ENCODE peak calls at places on chromosomes 12 and 14, in five cellular contexts. P is aorta, V is psoas muscle, E is cardiac muscle cell, X is testis. B is an unnamed sample.

GRCh38 chr14:76926521-76927251 is 100.5 kb downstream of the LRRC74A start:
- DNase-seq in P (peak; percentile 75), V (peak; percentile 76), E (peak; percentile 79), X (peak; percentile 85), B (no peak)

GRCh38 chr12:1518763-1519516 is 75.4 kb downstream of the FBXL14 start:
- DNase-seq in P (no peak), V (no peak), E (peak; percentile 65), X (no peak), B (peak; percentile 52)

GRCh38 chr12:95653761-95654546 is 102.7 kb upstream of the USP44 start:
- DNase-seq in P (no peak), V (no peak), E (peak; percentile 64), X (no peak), B (no peak)

GRCh38 chr12:101305226-101305779 is 25.4 kb downstream of the UTP20 start:
- DNase-seq in P (no peak), V (no peak), E (no peak), X (no peak), B (no peak)

GRCh38 chr14:54796961-54797360 is 105.7 kb downstream of the GCH1 start:
- DNase-seq in P (no peak), V (no peak), E (peak; percentile 41), X (no peak), B (no peak)

GRCh38 chr14:81200041-81200440 is 20.7 kb downstream of the GTF2A1 start:
- DNase-seq in P (no peak), V (no peak), E (no peak), X (no peak), B (no peak)

GRCh38 chr14:88955470-88955869 is 131.0 kb downstream of the TTC8 start:
- DNase-seq in P (no peak), V (no peak), E (peak; percentile 17), X (no peak), B (no peak)

GRCh38 chr12:101876861-101877815 is at the start of gene DRAM1:
- DNase-seq in P (peak; percentile 96), V (peak; percentile 96), E (peak; percentile 95), X (peak; percentile 88), B (peak; percentile 93)

GRCh38 chr12:34400986-34401658 is 378.8 kb downstream of the ALG10 start:
- DNase-seq in P (peak; percentile 30), V (peak; percentile 25), E (no peak), X (peak; percentile 6), B (peak; percentile 8)

GRCh38 chr14:99809864-99810854 is 16.9 kb downstream of the EML1 start:
- DNase-seq in P (no peak), V (peak; percentile 75), E (no peak), X (no peak), B (no peak)

GRCh38 chr14:61698216-61698980 is 3.1 kb downstream of the HIF1A start:
- DNase-seq in P (no peak), V (no peak), E (peak; percentile 73), X (no peak), B (no peak)
- H3K4me3 ChIP-seq in P (no peak overlapping the region), V (peak overlapping the region; percentile 96), E (peak overlapping the region; percentile 89), X (no peak overlapping the region), B (no peak overlapping the region)

GRCh38 chr14:23055147-23055550 is 2.2 kb downstream of the CDH24 start:
- DNase-seq in P (no peak), V (no peak), E (no peak), X (no peak), B (no peak)
- H3K4me1 ChIP-seq in P (no peaks in the 10 kb centered on the region), V (peaks cover 2% of the 10 kb centered on the region), E (no peaks in the 10 kb centered on the region), X (peaks cover 10% of the 10 kb centered on the region), B (peaks cover 9% of the 10 kb centered on the region)

GRCh38 chr12:6606331-6607131 is 648 bp downstream of the CHD4 start:
- DNase-seq in P (peak; percentile 85), V (peak; percentile 88), E (peak; percentile 50), X (peak; percentile 83), B (peak; percentile 48)

GRCh38 chr12:6604254-6605029 is 2.7 kb downstream of the CHD4 start:
- DNase-seq in P (peak; percentile 52), V (peak; percentile 53), E (peak; percentile 42), X (peak; percentile 26), B (no peak)

GRCh38 chr12:6605425-6606330 is 1.5 kb downstream of the CHD4 start:
- DNase-seq in P (no peak), V (peak; percentile 52), E (peak; percentile 25), X (peak; percentile 44), B (no peak)

GRCh38 chr12:6608592-6609311 is 1.6 kb upstream of the CHD4 start:
- DNase-seq in P (peak; percentile 57), V (peak; percentile 63), E (peak; percentile 38), X (peak; percentile 28), B (no peak)

GRCh38 chr12:6607751-6608591 is 792 bp upstream of the CHD4 start:
- DNase-seq in P (no peak), V (peak; percentile 52), E (peak; percentile 66), X (peak; percentile 79), B (no peak)
- H3K4me3 ChIP-seq in P (no peak overlapping the region), V (no peak overlapping the region), E (no peak overlapping the region), X (no peak overlapping the region), B (peak overlapping the region; percentile 99)

DNA sequence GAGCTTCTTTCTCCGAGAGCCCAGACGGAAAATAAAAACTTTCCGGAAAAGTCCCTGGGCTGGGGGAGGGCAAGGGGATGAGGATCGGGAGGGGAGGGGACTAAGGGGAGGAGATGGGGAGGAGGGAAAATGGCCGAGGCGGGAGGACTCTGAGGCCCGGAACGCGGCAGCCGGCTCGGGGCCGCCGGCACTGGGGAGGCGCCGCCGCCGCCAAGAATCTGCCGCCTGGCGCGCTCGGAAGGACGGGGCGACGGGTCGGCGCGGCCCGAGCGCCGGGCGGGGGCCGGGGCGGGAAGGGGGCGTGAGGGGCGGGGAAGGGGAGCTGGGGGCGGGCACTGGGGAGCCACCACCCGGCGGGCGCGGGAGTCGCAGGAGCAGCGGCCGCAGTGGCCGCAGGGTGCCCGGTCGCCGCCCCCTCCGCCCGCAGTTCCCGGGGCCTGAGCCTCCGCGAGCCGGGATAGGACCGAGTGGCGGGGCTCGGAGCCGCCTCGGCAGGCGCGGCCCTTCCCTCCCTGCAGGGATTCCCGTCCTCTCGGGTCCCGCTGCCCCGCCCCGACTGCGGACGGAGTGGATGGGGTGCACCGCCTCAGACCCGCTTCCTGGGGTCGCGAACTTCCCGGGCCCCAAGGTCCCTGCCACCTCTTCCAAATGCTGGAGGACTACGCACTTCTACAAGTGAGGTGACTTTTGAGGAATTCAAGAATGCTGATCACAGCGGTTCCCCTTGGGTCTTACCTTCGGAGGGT is at the start of gene PRKD1:
- DNase-seq in P (peak; percentile 70), V (peak; percentile 74), E (peak; percentile 84), X (peak; percentile 80), B (no peak)
- H3K4me1 ChIP-seq in P (peaks cover 5% of the 10 kb centered on the region), V (peaks cover 12% of the 10 kb centered on the region), E (peaks cover 20% of the 10 kb centered on the region), X (peaks cover 10% of the 10 kb centered on the region), B (peaks cover 8% of the 10 kb centered on the region)

DNA sequence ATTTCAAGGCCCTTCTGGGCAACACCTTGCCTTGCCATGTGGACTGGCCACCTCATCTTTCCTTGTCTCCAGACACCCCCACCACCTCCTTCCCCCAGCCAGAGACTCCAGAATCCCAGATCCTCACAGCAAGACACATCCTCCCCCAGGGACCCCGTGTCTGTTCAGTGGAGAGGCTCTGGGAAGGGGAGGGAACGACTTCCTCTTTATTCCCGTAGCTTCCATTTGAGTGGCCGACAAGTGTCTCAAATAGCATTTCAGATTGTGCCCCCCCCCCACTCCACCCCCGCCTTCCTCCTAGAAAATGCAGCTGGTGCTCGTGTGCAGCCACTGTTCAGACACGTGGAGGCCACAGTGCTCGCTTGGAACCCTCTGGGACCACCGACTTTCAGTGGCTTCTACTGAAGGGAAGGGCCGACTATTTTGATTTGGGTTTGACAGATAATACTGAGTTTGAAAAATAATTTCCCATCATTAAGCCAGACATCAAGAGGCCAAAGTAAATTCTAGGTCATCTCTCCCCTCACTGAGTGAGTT is 14.3 kb downstream of the PPP2R5C start:
- DNase-seq in P (no peak), V (no peak), E (no peak), X (no peak), B (no peak)
- H3K4me3 ChIP-seq in P (no peak overlapping the region), V (no peak overlapping the region), E (no peak overlapping the region), X (no peak overlapping the region), B (no peak overlapping the region)

DNA sequence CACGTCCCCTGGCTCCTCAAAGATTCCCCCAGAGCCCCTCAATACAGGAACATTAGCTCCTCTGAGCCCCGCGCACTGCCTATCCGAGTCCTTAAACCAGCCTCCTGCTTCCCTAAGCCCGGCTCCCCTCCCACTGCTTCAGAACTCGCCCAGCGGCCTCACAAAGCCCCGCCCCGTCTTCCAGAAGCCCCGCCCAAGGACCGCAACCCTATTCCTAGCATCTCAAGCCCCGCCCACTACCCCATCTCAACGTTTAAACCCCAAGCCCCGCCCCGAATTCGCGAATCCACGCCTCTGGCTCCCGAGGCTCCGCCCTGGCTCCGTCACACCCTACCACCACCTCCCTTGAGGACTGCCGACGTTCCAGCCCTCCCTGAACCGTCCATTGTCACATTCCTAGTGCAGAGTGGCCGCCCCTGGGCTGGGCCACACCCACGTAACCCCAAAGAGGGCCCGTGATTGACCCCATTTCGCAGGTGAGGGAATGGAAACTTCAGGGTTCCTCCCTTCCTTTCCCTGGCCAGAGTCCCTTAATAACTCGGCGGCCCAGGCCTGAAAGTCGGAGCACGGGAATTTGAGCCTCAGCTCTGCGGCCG is 646 bp upstream of the CORO1C start:
- DNase-seq in P (peak; percentile 100), V (peak; percentile 100), E (peak; percentile 98), X (peak; percentile 100), B (peak; percentile 99)
- H3K4me1 ChIP-seq in P (peaks cover 2% of the 10 kb centered on the region), V (peaks cover 33% of the 10 kb centered on the region), E (peaks cover 15% of the 10 kb centered on the region), X (peaks cover 15% of the 10 kb centered on the region), B (no peaks in the 10 kb centered on the region)

DNA sequence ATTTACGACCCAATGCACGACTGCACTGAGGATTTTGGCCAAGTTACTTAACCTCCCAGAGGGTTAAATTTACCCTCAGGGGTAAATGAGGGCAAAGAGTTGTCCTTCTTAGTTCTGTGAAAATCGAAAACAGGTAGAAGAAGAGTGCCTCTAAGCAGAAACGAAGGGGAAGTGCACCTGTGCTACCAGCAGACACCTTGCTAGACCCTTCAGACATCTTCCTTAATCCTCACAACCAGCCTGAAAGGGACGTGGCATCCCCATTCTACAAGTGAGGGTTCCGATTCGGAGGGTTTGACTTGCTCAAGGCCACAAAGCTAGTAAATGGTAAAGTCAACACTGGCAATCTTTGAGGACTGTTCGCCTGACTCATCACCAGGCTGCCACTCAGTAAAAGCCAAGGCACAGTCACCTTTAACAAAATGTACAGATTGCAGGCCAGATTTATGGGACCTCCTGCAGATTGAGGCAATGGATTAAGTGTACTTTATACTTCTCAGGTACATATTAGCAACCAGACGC is 1.6 kb downstream of the GSG1 start:
- DNase-seq in P (no peak), V (no peak), E (peak; percentile 32), X (no peak), B (no peak)
- H3K4me3 ChIP-seq in P (no peak overlapping the region), V (peak overlapping the region; percentile 70), E (peak overlapping the region; percentile 29), X (peak overlapping the region; percentile 74), B (peak overlapping the region; percentile 63)

DNA sequence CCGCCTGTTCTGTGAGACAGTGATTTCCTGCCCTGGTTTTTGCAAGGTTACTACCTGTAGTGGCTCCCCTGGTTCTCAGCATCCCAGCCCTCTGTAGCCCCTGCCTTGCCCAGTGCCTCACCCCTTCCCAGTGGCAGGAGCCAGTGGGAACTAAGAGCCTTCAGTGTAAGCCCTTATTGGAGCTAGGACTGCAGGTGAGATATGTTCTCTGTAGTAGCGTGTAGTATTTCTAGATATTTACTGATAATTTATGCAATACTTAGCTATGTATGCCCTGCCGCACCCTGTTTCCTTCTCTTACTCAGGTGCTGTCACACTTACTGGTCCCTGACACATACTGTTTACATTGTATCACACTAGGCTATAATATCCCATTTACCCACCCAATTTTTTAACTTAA is 3.6 kb downstream of the BMAL2 start:
- DNase-seq in P (no peak), V (no peak), E (no peak), X (no peak), B (no peak)
- H3K4me1 ChIP-seq in P (peaks cover 13% of the 10 kb centered on the region), V (peaks cover 4% of the 10 kb centered on the region), E (no peaks in the 10 kb centered on the region), X (peaks cover 4% of the 10 kb centered on the region), B (no peaks in the 10 kb centered on the region)

B was measured in breast epithelium.